ENCODE peak calls at places on chromosomes 16 and 17, in six cellular contexts. X is Caki2; Y is globus pallidus; F is naive thymus-derived CD4-positive, alpha-beta T cell; T is fibroblast of lung; A is GM23338. Q is an unnamed sample.

GRCh38 chr16:24170407-24170806 is 85.7 kb upstream of the CACNG3 start:
- DNase-seq in X (no peak), A (no peak), T (no peak), F (no peak), Y (no peak), Q (no peak)

GRCh38 chr17:76255801-76256429 is 9.2 kb upstream of the UBALD2 start:
- DNase-seq in T (no peak), A (no peak), Y (no peak), X (no peak), F (no peak), Q (no peak)

GRCh38 chr17:50364715-50365114 is 8.3 kb downstream of the MRPL27 start:
- DNase-seq in Y (no peak), F (no peak), X (no peak), A (peak; percentile 60), T (no peak), Q (peak; percentile 75)

GRCh38 chr17:8556074-8556473 is 74.5 kb downstream of the MYH10 start:
- DNase-seq in T (no peak), Y (no peak), X (peak; percentile 1), F (no peak), A (no peak), Q (no peak)

GRCh38 chr17:5780476-5780875 is 196.2 kb upstream of the NLRP1 start:
- DNase-seq in Y (no peak), X (peak; percentile 35), A (no peak), T (no peak), F (no peak), Q (no peak)

GRCh38 chr16:78183437-78183836 is 84.0 kb downstream of the WWOX start:
- DNase-seq in Y (no peak), T (no peak), F (no peak), X (no peak), A (no peak), Q (no peak)

GRCh38 chr17:68057531-68057952 is 22.0 kb downstream of the KPNA2 start:
- DNase-seq in Y (no peak), A (peak; percentile 44), T (peak; percentile 48), X (no peak), F (no peak), Q (no peak)

GRCh38 chr17:164536-165235 is 16.8 kb downstream of the DOC2B start:
- DNase-seq in F (no peak), T (peak; percentile 14), A (peak; percentile 68), X (peak; percentile 30), Y (peak; percentile 57), Q (peak; percentile 91)

GRCh38 chr16:74603848-74604247 is 3.1 kb downstream of the GLG1 start:
- DNase-seq in Y (no peak), A (no peak), F (no peak), T (peak; percentile 56), X (no peak), Q (no peak)

GRCh38 chr16:52515068-52515671 is 31.8 kb downstream of the TOX3 start:
- DNase-seq in X (no peak), Y (no peak), T (no peak), F (no peak), A (peak; percentile 57), Q (no peak)

GRCh38 chr17:38510424-38511125 is 82.3 kb downstream of the ARHGAP23 start:
- DNase-seq in X (peak; percentile 47), F (no peak), T (peak; percentile 46), Y (no peak), A (peak; percentile 82), Q (peak; percentile 94)

GRCh38 chr16:58085584-58086251 is 43.5 kb downstream of the CFAP20 start:
- DNase-seq in A (no peak), T (no peak), Y (no peak), F (no peak), X (no peak), Q (no peak)

GRCh38 chr17:44217738-44218343 is 1.6 kb downstream of the UBTF start:
- DNase-seq in Y (no peak), F (no peak), T (no peak), A (peak; percentile 30), X (no peak), Q (no peak)

Q was measured in H7.